ENCODE peak calls at places on chromosomes 13 and 19, in eight cellular contexts. B is fibroblast of lung, E is stomach, T is heart right ventricle, M is PC-3, Z is psoas muscle, G is HFF-Myc, R is ascending aorta. D is an unnamed sample.

GRCh38 chr13:51235186-51235585 is 13.0 kb downstream of the FAM124A start:
- DNase-seq in G (no peak), E (no peak), R (no peak), B (no peak), T (no peak), Z (no peak), M (no peak), D (no peak)

GRCh38 chr13:52809310-52809769 is 39.1 kb downstream of the PCDH8 start:
- DNase-seq in B (peak; percentile 40), G (peak; percentile 12), Z (peak; percentile 24), M (peak; percentile 85), E (peak; percentile 28), T (peak; percentile 42), R (no peak), D (no peak)

GRCh38 chr19:33275933-33276619 is 26.3 kb downstream of the CEBPA start:
- DNase-seq in M (no peak), R (no peak), T (no peak), B (no peak), Z (no peak), G (no peak), E (peak; percentile 45), D (no peak)

GRCh38 chr19:294819-295686 is 3.9 kb upstream of the PLPP2 start:
- DNase-seq in M (no peak), T (no peak), G (no peak), B (no peak), R (no peak), E (peak; percentile 68), Z (no peak), D (no peak)

GRCh38 chr13:59490651-59491050 is 673.1 kb downstream of the DIAPH3 start:
- DNase-seq in M (no peak), R (no peak), G (no peak), T (no peak), E (no peak), B (no peak), Z (no peak), D (no peak)

GRCh38 chr19:58434217-58434616 is 5.7 kb downstream of the ZNF132 start:
- DNase-seq in B (peak; percentile 51), R (no peak), E (no peak), M (no peak), T (no peak), Z (no peak), G (no peak), D (no peak)

GRCh38 chr13:45472171-45472705 is 7.5 kb downstream of the COG3 start:
- DNase-seq in B (peak; percentile 14), R (no peak), T (no peak), M (peak; percentile 67), Z (no peak), G (no peak), E (no peak), D (no peak)

GRCh38 chr19:37948362-37948761 is 41.4 kb downstream of the SIPA1L3 start:
- DNase-seq in B (no peak), G (no peak), R (peak; percentile 12), M (no peak), Z (no peak), E (peak; percentile 2), T (no peak), D (no peak)

GRCh38 chr13:112062047-112062618 is 4.8 kb upstream of the SOX1 start:
- DNase-seq in B (no peak), M (no peak), Z (no peak), E (no peak), R (no peak), G (no peak), T (no peak), D (no peak)

GRCh38 chr13:112062619-112063308 is 4.2 kb upstream of the SOX1 start:
- DNase-seq in R (no peak), E (no peak), G (no peak), B (no peak), Z (no peak), M (no peak), T (no peak), D (no peak)

GRCh38 chr13:112063807-112064206 is 3.1 kb upstream of the SOX1 start:
- DNase-seq in M (no peak), Z (no peak), T (no peak), E (no peak), G (no peak), R (no peak), B (no peak), D (no peak)

GRCh38 chr13:112064222-112064621 is 2.7 kb upstream of the SOX1 start:
- DNase-seq in E (no peak), Z (no peak), R (no peak), T (no peak), M (no peak), G (no peak), B (no peak), D (no peak)

GRCh38 chr13:112063309-112063626 is 3.7 kb upstream of the SOX1 start:
- DNase-seq in M (no peak), E (no peak), G (no peak), B (no peak), T (no peak), R (no peak), Z (no peak), D (no peak)
- TF ChIP-seq CTCF in M (no peak), E (no peak), G (no peak), B (no peak), T (no peak), R (no peak), Z (no peak), D (no peak)

GRCh38 chr13:80361298-80361697 is 20.4 kb upstream of the SPRY2 start:
- DNase-seq in Z (no peak), R (no peak), E (no peak), T (no peak), M (no peak), G (no peak), B (no peak), D (no peak)

GRCh38 chr13:80362488-80362887 is 21.6 kb upstream of the SPRY2 start:
- DNase-seq in G (no peak), T (no peak), E (no peak), B (no peak), R (no peak), M (no peak), Z (no peak), D (no peak)

GRCh38 chr13:80361883-80362327 is 21.0 kb upstream of the SPRY2 start:
- DNase-seq in M (peak; percentile 21), E (no peak), G (no peak), Z (no peak), R (no peak), T (no peak), B (no peak), D (no peak)

GRCh38 chr13:80367473-80367872 is 26.5 kb upstream of the SPRY2 start:
- DNase-seq in G (no peak), R (no peak), M (no peak), Z (no peak), E (no peak), T (no peak), B (no peak), D (no peak)

DNA sequence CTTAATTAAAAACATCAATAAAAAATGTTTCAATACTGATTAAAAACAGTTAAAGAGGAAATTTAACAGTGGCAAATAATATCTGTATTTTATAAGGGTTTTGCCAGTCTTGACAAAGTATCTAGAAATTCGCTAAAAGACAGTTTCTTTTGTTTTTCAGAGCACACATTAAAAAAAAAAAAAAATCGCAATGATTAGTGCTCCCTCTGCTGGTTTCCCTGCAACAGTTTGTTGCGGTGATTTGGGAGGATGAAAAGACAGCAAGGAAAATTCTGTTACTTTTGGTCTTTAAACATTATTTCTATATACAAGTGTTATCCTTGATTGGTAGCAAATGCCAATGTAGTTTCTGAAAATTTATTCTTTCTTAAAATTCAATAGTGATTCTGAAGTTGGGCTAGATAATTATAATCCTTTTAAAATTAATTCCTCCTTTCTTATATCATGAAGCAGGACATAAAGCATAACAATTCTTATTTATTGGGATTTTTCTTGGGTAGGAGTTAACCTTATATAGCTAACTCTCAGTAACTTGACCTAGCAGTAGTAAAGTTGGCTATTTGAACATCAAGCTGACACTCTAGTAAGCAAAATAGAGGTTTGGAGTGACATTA is 23.1 kb upstream of the SPRY2 start:
- DNase-seq in E (no peak), B (peak; percentile 13), G (no peak), R (no peak), M (peak; percentile 49), T (no peak), Z (no peak), D (no peak)
- H3K4me3 ChIP-seq in E (no peak overlapping the region), B (no peak overlapping the region), G (no peak overlapping the region), R (peak overlapping the region; percentile 29), M (peak overlapping the region; percentile 23), T (peak overlapping the region; percentile 27), Z (peak overlapping the region; percentile 46), D (no peak overlapping the region)

DNA sequence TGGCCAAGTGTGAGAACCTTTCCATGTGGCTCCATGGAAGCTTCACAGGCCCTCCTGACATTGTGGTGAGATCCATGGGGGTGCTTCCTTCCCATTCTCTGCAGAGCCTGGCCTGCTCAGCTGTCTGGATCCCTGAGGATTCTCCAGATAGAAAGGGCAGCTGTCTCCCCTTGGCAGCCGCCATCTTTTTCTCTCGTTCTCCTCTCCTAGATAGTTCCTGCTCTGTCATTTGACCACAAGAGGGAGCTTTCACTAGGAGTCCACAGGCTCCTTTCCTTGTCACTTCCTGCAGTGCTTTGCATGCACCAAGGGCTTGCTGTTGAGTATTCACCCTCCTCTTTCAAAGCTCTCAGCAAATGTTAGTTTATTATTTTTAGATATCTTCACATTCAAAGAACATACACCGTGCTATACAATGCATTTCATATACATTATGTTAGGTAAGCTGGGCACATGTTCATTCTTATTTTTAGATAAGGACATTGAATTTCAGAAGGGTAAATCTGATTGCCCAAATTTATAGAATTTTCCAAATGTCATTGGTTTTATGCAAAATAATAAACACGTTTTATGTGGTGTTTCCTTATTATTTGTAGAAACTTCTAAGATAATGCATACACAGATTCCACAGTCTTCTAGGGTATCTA is 133.2 kb downstream of the FRY start:
- DNase-seq in E (no peak), M (peak; percentile 79), G (peak; percentile 69), B (peak; percentile 68), T (no peak), Z (no peak), R (no peak), D (peak; percentile 39)
- TF ChIP-seq CTCF in E (peak; percentile 32), M (peak; percentile 75), G (peak; percentile 76), B (peak; percentile 76), T (peak; percentile 41), Z (peak; percentile 51), R (peak; percentile 32), D (peak; percentile 67)

DNA sequence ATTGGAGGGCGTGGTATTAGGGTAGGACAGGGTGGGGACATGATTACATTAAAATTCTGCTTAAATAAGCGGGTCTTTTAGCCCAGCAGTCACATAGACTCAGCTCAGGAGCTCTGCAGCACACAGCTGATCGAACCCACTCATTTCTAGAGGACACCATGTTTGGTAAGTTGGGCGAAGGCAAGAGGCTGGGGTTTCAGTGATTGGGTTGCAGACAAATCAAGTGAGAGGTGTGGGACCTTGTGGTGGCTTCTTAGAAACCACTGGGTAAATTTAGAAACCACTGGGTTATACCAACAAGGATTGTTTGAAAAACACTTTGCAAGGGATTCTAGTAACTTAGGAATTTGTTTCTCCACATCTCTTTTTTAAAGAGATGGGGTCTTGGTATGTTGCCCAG is at the start of gene LEUTX:
- DNase-seq in R (no peak), M (no peak), G (no peak), Z (no peak), B (no peak), T (no peak), E (no peak), D (no peak)
- H3K4me3 ChIP-seq in R (no peak within 1 kb of the TSS), M (no peak within 1 kb of the TSS), G (no peak within 1 kb of the TSS), Z (no peak within 1 kb of the TSS), B (no peak within 1 kb of the TSS), T (no peak within 1 kb of the TSS), E (no peak within 1 kb of the TSS), D (no peak within 1 kb of the TSS)

D was measured in GM12864.